ENCODE peak calls at places on chromosomes 1 and 21, in nine cellular contexts. One of them, this sample, is unnamed.
A peak's percentile ranks its signal among the peaks of the same experiment; 100 is the strongest.

GRCh38 chr21:45309069-45309521 is 21.4 kb upstream of the POFUT2 start:
- DNase-seq in NCI-H2171 treated with DMSO at 0.1 percent for 48 hours: no peak
- DNase-seq in skeletal muscle cell: no peak
- DNase-seq in anterior cingulate cortex: no peak
- DNase-seq in T follicular helper cell: no peak
- DNase-seq in fibroblast of mammary gland: peak; percentile 72
- DNase-seq in MV-4-11: peak; percentile 66
- DNase-seq in stimulated activated CD8-positive, alpha-beta memory T cell treated with anti-CD3 and anti-CD28 coated beads, Interleukin-15, amount 100 ng/mL, for 4 hours: no peak
- DNase-seq in activated CD4-positive, alpha-beta T cell treated with anti-CD3 and anti-CD28 coated beads for 48 hours: peak; percentile 71
- DNase-seq in this sample: peak; percentile 15

GRCh38 chr1:152917794-152918193 is 9.4 kb downstream of the IVL start:
- DNase-seq in NCI-H2171 treated with DMSO at 0.1 percent for 48 hours: peak; percentile 26
- DNase-seq in skeletal muscle cell: no peak
- DNase-seq in anterior cingulate cortex: no peak
- DNase-seq in T follicular helper cell: no peak
- DNase-seq in fibroblast of mammary gland: peak; percentile 7
- DNase-seq in MV-4-11: no peak
- DNase-seq in stimulated activated CD8-positive, alpha-beta memory T cell treated with anti-CD3 and anti-CD28 coated beads, Interleukin-15, amount 100 ng/mL, for 4 hours: no peak
- DNase-seq in activated CD4-positive, alpha-beta T cell treated with anti-CD3 and anti-CD28 coated beads for 48 hours: no peak
- DNase-seq in this sample: peak; percentile 7

GRCh38 chr1:53343831-53344668 is 16.2 kb upstream of the LRP8 start:
- DNase-seq in NCI-H2171 treated with DMSO at 0.1 percent for 48 hours: no peak
- DNase-seq in skeletal muscle cell: no peak
- DNase-seq in anterior cingulate cortex: no peak
- DNase-seq in T follicular helper cell: no peak
- DNase-seq in fibroblast of mammary gland: no peak
- DNase-seq in MV-4-11: no peak
- DNase-seq in stimulated activated CD8-positive, alpha-beta memory T cell treated with anti-CD3 and anti-CD28 coated beads, Interleukin-15, amount 100 ng/mL, for 4 hours: no peak
- DNase-seq in activated CD4-positive, alpha-beta T cell treated with anti-CD3 and anti-CD28 coated beads for 48 hours: no peak
- DNase-seq in this sample: no peak

GRCh38 chr21:27564684-27565280 is 597.9 kb upstream of the ADAMTS5 start:
- DNase-seq in NCI-H2171 treated with DMSO at 0.1 percent for 48 hours: peak; percentile 64
- DNase-seq in skeletal muscle cell: no peak
- DNase-seq in anterior cingulate cortex: peak; percentile 4
- DNase-seq in T follicular helper cell: no peak
- DNase-seq in fibroblast of mammary gland: peak; percentile 72
- DNase-seq in MV-4-11: peak; percentile 13
- DNase-seq in stimulated activated CD8-positive, alpha-beta memory T cell treated with anti-CD3 and anti-CD28 coated beads, Interleukin-15, amount 100 ng/mL, for 4 hours: no peak
- DNase-seq in activated CD4-positive, alpha-beta T cell treated with anti-CD3 and anti-CD28 coated beads for 48 hours: peak; percentile 3
- DNase-seq in this sample: peak; percentile 90

GRCh38 chr1:157288006-157288405 is 149.8 kb upstream of the ETV3 start:
- DNase-seq in NCI-H2171 treated with DMSO at 0.1 percent for 48 hours: no peak
- DNase-seq in skeletal muscle cell: no peak
- DNase-seq in anterior cingulate cortex: no peak
- DNase-seq in T follicular helper cell: no peak
- DNase-seq in fibroblast of mammary gland: no peak
- DNase-seq in MV-4-11: no peak
- DNase-seq in stimulated activated CD8-positive, alpha-beta memory T cell treated with anti-CD3 and anti-CD28 coated beads, Interleukin-15, amount 100 ng/mL, for 4 hours: no peak
- DNase-seq in activated CD4-positive, alpha-beta T cell treated with anti-CD3 and anti-CD28 coated beads for 48 hours: no peak
- DNase-seq in this sample: no peak

GRCh38 chr21:37281993-37282392 is 14.9 kb upstream of the VPS26C start:
- DNase-seq in NCI-H2171 treated with DMSO at 0.1 percent for 48 hours: peak; percentile 59
- DNase-seq in skeletal muscle cell: no peak
- DNase-seq in anterior cingulate cortex: no peak
- DNase-seq in T follicular helper cell: no peak
- DNase-seq in fibroblast of mammary gland: no peak
- DNase-seq in MV-4-11: no peak
- DNase-seq in stimulated activated CD8-positive, alpha-beta memory T cell treated with anti-CD3 and anti-CD28 coated beads, Interleukin-15, amount 100 ng/mL, for 4 hours: no peak
- DNase-seq in activated CD4-positive, alpha-beta T cell treated with anti-CD3 and anti-CD28 coated beads for 48 hours: peak; percentile 13
- DNase-seq in this sample: no peak

GRCh38 chr1:36889846-36890245 is 144.5 kb downstream of the GRIK3 start:
- DNase-seq in NCI-H2171 treated with DMSO at 0.1 percent for 48 hours: no peak
- DNase-seq in skeletal muscle cell: no peak
- DNase-seq in anterior cingulate cortex: no peak
- DNase-seq in T follicular helper cell: no peak
- DNase-seq in fibroblast of mammary gland: no peak
- DNase-seq in MV-4-11: no peak
- DNase-seq in stimulated activated CD8-positive, alpha-beta memory T cell treated with anti-CD3 and anti-CD28 coated beads, Interleukin-15, amount 100 ng/mL, for 4 hours: no peak
- DNase-seq in activated CD4-positive, alpha-beta T cell treated with anti-CD3 and anti-CD28 coated beads for 48 hours: no peak
- DNase-seq in this sample: no peak

GRCh38 chr1:10941891-10942541 is 70.4 kb upstream of the TARDBP start:
- DNase-seq in NCI-H2171 treated with DMSO at 0.1 percent for 48 hours: no peak
- DNase-seq in skeletal muscle cell: no peak
- DNase-seq in anterior cingulate cortex: no peak
- DNase-seq in T follicular helper cell: peak; percentile 46
- DNase-seq in fibroblast of mammary gland: peak; percentile 49
- DNase-seq in MV-4-11: no peak
- DNase-seq in stimulated activated CD8-positive, alpha-beta memory T cell treated with anti-CD3 and anti-CD28 coated beads, Interleukin-15, amount 100 ng/mL, for 4 hours: no peak
- DNase-seq in activated CD4-positive, alpha-beta T cell treated with anti-CD3 and anti-CD28 coated beads for 48 hours: peak; percentile 75
- DNase-seq in this sample: peak; percentile 27

GRCh38 chr1:31483012-31483946 is 70.3 kb downstream of the SERINC2 start:
- DNase-seq in NCI-H2171 treated with DMSO at 0.1 percent for 48 hours: peak; percentile 98
- DNase-seq in skeletal muscle cell: peak; percentile 99
- DNase-seq in anterior cingulate cortex: no peak
- DNase-seq in T follicular helper cell: no peak
- DNase-seq in fibroblast of mammary gland: peak; percentile 100
- DNase-seq in MV-4-11: peak; percentile 100
- DNase-seq in stimulated activated CD8-positive, alpha-beta memory T cell treated with anti-CD3 and anti-CD28 coated beads, Interleukin-15, amount 100 ng/mL, for 4 hours: no peak
- DNase-seq in activated CD4-positive, alpha-beta T cell treated with anti-CD3 and anti-CD28 coated beads for 48 hours: no peak
- DNase-seq in this sample: peak; percentile 81

This sample was measured in NCI-H1694 treated with DMSO at 0.1 percent for 48 hours.